ENCODE peak calls at places on chromosomes 3 and 15, in five cellular contexts. N is AG04449, S is A673, R is Right ventricle myocardium superior, J is AG09319. Z is an unnamed sample.

GRCh38 chr15:81113204-81113657 is 20.8 kb upstream of the CFAP161 start:
- DNase-seq in N (no peak), S (no peak), R (no peak), J (no peak), Z (no peak)

GRCh38 chr15:100671858-100672543 is 69.6 kb downstream of the ASB7 start:
- DNase-seq in N (no peak), S (peak; percentile 55), R (no peak), J (no peak), Z (peak; percentile 61)

GRCh38 chr15:93071469-93071891 is 17.5 kb downstream of the RGMA start:
- DNase-seq in N (no peak), S (no peak), R (no peak), J (no peak), Z (no peak)

GRCh38 chr3:156332304-156332703 is 211.9 kb downstream of the KCNAB1 start:
- DNase-seq in N (no peak), S (no peak), R (no peak), J (no peak), Z (no peak)

GRCh38 chr15:47862402-47862801 is 145.1 kb downstream of the SEMA6D start:
- DNase-seq in N (no peak), S (no peak), R (no peak), J (no peak), Z (no peak)

GRCh38 chr3:153290278-153291015 is 128.4 kb downstream of the RAP2B start:
- DNase-seq in N (no peak), S (no peak), R (no peak), J (no peak), Z (no peak)

GRCh38 chr15:59999064-59999377 is 5.1 kb upstream of the FOXB1 start:
- DNase-seq in N (no peak), S (no peak), R (no peak), J (no peak), Z (peak; percentile 22)

GRCh38 chr15:39657714-39658113 is 76.8 kb downstream of the THBS1 start:
- DNase-seq in N (peak; percentile 7), S (peak; percentile 33), R (no peak), J (no peak), Z (no peak)

GRCh38 chr3:123015596-123015995 is 12.0 kb downstream of the SEMA5B start:
- DNase-seq in N (no peak), S (no peak), R (no peak), J (no peak), Z (no peak)

GRCh38 chr3:16741103-16741758 is 136.0 kb upstream of the DAZL start:
- DNase-seq in N (peak; percentile 57), S (no peak), R (no peak), J (peak; percentile 85), Z (no peak)

GRCh38 chr3:188974856-188975611 is 196.7 kb upstream of the TPRG1 start:
- DNase-seq in N (no peak), S (no peak), R (no peak), J (no peak), Z (no peak)

GRCh38 chr3:33287672-33288282 is 10.5 kb downstream of the FBXL2 start:
- DNase-seq in N (no peak), S (peak; percentile 25), R (no peak), J (no peak), Z (no peak)

GRCh38 chr15:89167267-89168176 is 53.9 kb downstream of the RLBP1 start:
- DNase-seq in N (no peak), S (peak; percentile 34), R (no peak), J (no peak), Z (peak; percentile 64)

GRCh38 chr3:187021748-187022402 is 91.5 kb downstream of the ST6GAL1 start:
- DNase-seq in N (no peak), S (no peak), R (no peak), J (no peak), Z (no peak)

GRCh38 chr15:91912336-91912735 is 58.8 kb downstream of the SLCO3A1 start:
- DNase-seq in N (no peak), S (no peak), R (no peak), J (no peak), Z (no peak)

GRCh38 chr3:48678056-48678455 is 7.7 kb downstream of the NCKIPSD start:
- DNase-seq in N (no peak), S (no peak), R (peak; percentile 3), J (no peak), Z (no peak)

GRCh38 chr3:184596233-184596632 is 34.6 kb downstream of the EPHB3 start:
- DNase-seq in N (no peak), S (no peak), R (no peak), J (no peak), Z (no peak)

GRCh38 chr3:51243919-51244318 is 141.2 kb upstream of the MANF start:
- DNase-seq in N (no peak), S (no peak), R (no peak), J (no peak), Z (no peak)

GRCh38 chr15:63481105-63481810 is 23.1 kb upstream of the USP3 start:
- DNase-seq in N (no peak), S (no peak), R (no peak), J (no peak), Z (no peak)

GRCh38 chr3:161273589-161274218 is 52.6 kb downstream of the NMD3 start:
- DNase-seq in N (no peak), S (peak; percentile 47), R (no peak), J (no peak), Z (no peak)

GRCh38 chr15:81221449-81221848 is 24.8 kb downstream of the IL16 start:
- DNase-seq in N (no peak), S (no peak), R (peak; percentile 54), J (peak; percentile 47), Z (no peak)

GRCh38 chr3:164332856-164333802 is 745.2 kb downstream of the SI start:
- DNase-seq in N (no peak), S (no peak), R (no peak), J (no peak), Z (peak; percentile 71)

GRCh38 chr15:43105778-43106485 is at the start of gene UBR1:
- DNase-seq in N (no peak), S (peak; percentile 97), R (peak; percentile 94), J (peak; percentile 78), Z (peak; percentile 95)

GRCh38 chr3:107752202-107752990 is 229.6 kb downstream of the BBX start:
- DNase-seq in N (no peak), S (peak; percentile 34), R (no peak), J (no peak), Z (no peak)

GRCh38 chr3:16476636-16477035 is 36.9 kb downstream of the RFTN1 start:
- DNase-seq in N (peak; percentile 96), S (peak; percentile 55), R (no peak), J (peak; percentile 90), Z (no peak)

GRCh38 chr3:152308475-152308844 is 39.7 kb downstream of the MBNL1 start:
- DNase-seq in N (no peak), S (no peak), R (no peak), J (no peak), Z (no peak)

GRCh38 chr3:106862067-106862466 is 515.2 kb upstream of the CCDC54 start:
- DNase-seq in N (peak; percentile 44), S (peak; percentile 70), R (no peak), J (no peak), Z (no peak)

GRCh38 chr3:12495749-12496452 is 11.6 kb downstream of the TSEN2 start:
- DNase-seq in N (no peak), S (peak; percentile 15), R (no peak), J (no peak), Z (no peak)

GRCh38 chr15:29942144-29942543 is 119.9 kb upstream of the TJP1 start:
- DNase-seq in N (no peak), S (peak; percentile 6), R (no peak), J (no peak), Z (no peak)

GRCh38 chr15:75669191-75669878 is 21.6 kb downstream of the SNX33 start:
- DNase-seq in N (no peak), S (no peak), R (no peak), J (no peak), Z (no peak)

GRCh38 chr15:41982133-41982930 is 10.0 kb upstream of the EHD4 start:
- DNase-seq in N (no peak), S (no peak), R (no peak), J (no peak), Z (no peak)

GRCh38 chr3:179309225-179310109 is 13.4 kb upstream of the ZNF639 start:
- DNase-seq in N (no peak), S (no peak), R (no peak), J (no peak), Z (no peak)

GRCh38 chr15:83365370-83365938 is 81.0 kb upstream of the BNC1 start:
- DNase-seq in N (peak; percentile 49), S (peak; percentile 25), R (peak; percentile 48), J (no peak), Z (peak; percentile 76)

Z was measured in islet precursor cell.